ENCODE peak calls at places on chromosomes 6 and 20, in seven cellular contexts. Y, W, G, C, D, F and V are unnamed samples.

GRCh38 chr20:25310268-25310920 is 62.5 kb downstream of the PYGB start:
- DNase-seq in C (no peak), F (peak; percentile 87), W (peak; percentile 91), Y (peak; percentile 93), D (peak; percentile 37), G (peak; percentile 82), V (no peak)

GRCh38 chr20:61614311-61615100 is 362.4 kb downstream of the CDH4 start:
- DNase-seq in G (no peak), C (no peak), D (no peak), Y (no peak), F (no peak), W (no peak), V (no peak)

GRCh38 chr6:131225959-131226358 is 90.7 kb downstream of the AKAP7 start:
- DNase-seq in D (no peak), W (no peak), G (no peak), F (no peak), C (no peak), Y (no peak), V (no peak)

GRCh38 chr6:117267766-117268534 is 2.6 kb downstream of the VGLL2 start:
- DNase-seq in W (no peak), C (no peak), D (no peak), F (no peak), G (no peak), Y (no peak), V (peak; percentile 57)

GRCh38 chr6:170473226-170473789 is 79.8 kb downstream of the PSMB1 start:
- DNase-seq in G (no peak), F (no peak), W (no peak), C (no peak), D (no peak), Y (no peak), V (no peak)

GRCh38 chr6:26445934-26446667 is 5.8 kb downstream of the BTN3A3 start:
- DNase-seq in W (no peak), D (no peak), Y (no peak), C (no peak), F (no peak), G (no peak), V (no peak)

GRCh38 chr6:429515-430121 is 38.1 kb downstream of the IRF4 start:
- DNase-seq in G (no peak), W (no peak), D (no peak), F (no peak), Y (no peak), C (no peak), V (no peak)

GRCh38 chr6:157045831-157046454 is 268.8 kb downstream of the ARID1B start:
- DNase-seq in G (no peak), F (peak; percentile 79), D (no peak), W (peak; percentile 63), Y (no peak), C (no peak), V (no peak)

GRCh38 chr6:73823046-73823735 is 127.2 kb downstream of the CD109 start:
- DNase-seq in F (no peak), W (no peak), Y (no peak), C (no peak), D (no peak), G (no peak), V (no peak)

GRCh38 chr20:43942661-43943285 is 28.1 kb downstream of the TOX2 start:
- DNase-seq in D (no peak), F (peak; percentile 71), C (no peak), G (no peak), Y (no peak), W (peak; percentile 64), V (no peak)

GRCh38 chr20:32564440-32564839 is 20.7 kb downstream of the NOL4L start:
- DNase-seq in Y (no peak), D (no peak), G (no peak), F (no peak), W (no peak), C (no peak), V (no peak)

GRCh38 chr6:119351005-119351394 is 1.4 kb upstream of the MAN1A1 start:
- DNase-seq in C (no peak), G (no peak), F (peak; percentile 23), W (peak; percentile 61), Y (no peak), D (no peak), V (no peak)

GRCh38 chr20:51494241-51495110 is 48.0 kb downstream of the NFATC2 start:
- DNase-seq in F (no peak), C (peak; percentile 13), D (no peak), Y (no peak), W (no peak), G (no peak), V (no peak)

GRCh38 chr6:1390805-1391511 is 1.6 kb downstream of the FOXF2 start:
- DNase-seq in C (no peak), D (no peak), F (no peak), G (no peak), Y (no peak), W (peak; percentile 34), V (peak; percentile 26)

GRCh38 chr20:44576297-44576696 is 6.1 kb upstream of the PKIG start:
- DNase-seq in C (no peak), D (no peak), Y (no peak), W (peak; percentile 53), F (no peak), G (no peak), V (no peak)

GRCh38 chr20:51043811-51044210 is 20.9 kb upstream of the KCNG1 start:
- DNase-seq in F (peak; percentile 68), G (no peak), Y (no peak), D (no peak), W (no peak), C (no peak), V (no peak)

GRCh38 chr6:27863962-27864905 is 48.0 kb downstream of the OR2B2 start:
- DNase-seq in Y (no peak), F (no peak), G (peak; percentile 45), C (peak; percentile 30), W (no peak), D (no peak), V (no peak)

GRCh38 chr20:13700761-13701160 is 62.0 kb upstream of the TASP1 start:
- DNase-seq in F (no peak), W (no peak), G (no peak), Y (no peak), C (no peak), D (no peak), V (no peak)

GRCh38 chr20:610130-611046 is at the start of gene TCF15:
- DNase-seq in W (no peak), C (peak; percentile 28), G (no peak), D (no peak), F (no peak), Y (no peak), V (peak; percentile 65)

GRCh38 chr20:38751360-38751976 is 3.2 kb downstream of the ACTR5 start:
- DNase-seq in C (no peak), W (peak; percentile 51), Y (no peak), D (no peak), G (no peak), F (peak; percentile 18), V (peak; percentile 25)

GRCh38 chr20:24708411-24709295 is 239.2 kb downstream of the SYNDIG1 start:
- DNase-seq in F (no peak), Y (no peak), D (no peak), G (no peak), C (no peak), W (no peak), V (no peak)

GRCh38 chr6:159169193-159169555 is at the start of gene FNDC1:
- DNase-seq in D (no peak), G (peak; percentile 37), C (peak; percentile 57), F (no peak), Y (no peak), W (no peak), V (peak; percentile 81)
- TF ChIP-seq CTCF in D (no peak), G (no peak), C (no peak), F (no peak), Y (no peak), W (peak; percentile 11), V (peak; percentile 29)

GRCh38 chr20:56581701-56582100 is 47.4 kb upstream of the TFAP2C start:
- DNase-seq in W (no peak), F (no peak), C (no peak), Y (no peak), D (no peak), G (no peak), V (no peak)

GRCh38 chr20:56579261-56579660 is 46.2 kb downstream of the FAM209B start:
- DNase-seq in F (no peak), W (no peak), C (no peak), G (no peak), D (no peak), Y (no peak), V (no peak)

GRCh38 chr20:56587307-56588108 is 41.6 kb upstream of the TFAP2C start:
- DNase-seq in Y (no peak), F (no peak), C (no peak), D (no peak), W (peak; percentile 2), G (no peak), V (no peak)

GRCh38 chr20:56580226-56580625 is 47.2 kb downstream of the FAM209B start:
- DNase-seq in C (no peak), W (no peak), Y (no peak), D (no peak), G (no peak), F (no peak), V (no peak)

DNA sequence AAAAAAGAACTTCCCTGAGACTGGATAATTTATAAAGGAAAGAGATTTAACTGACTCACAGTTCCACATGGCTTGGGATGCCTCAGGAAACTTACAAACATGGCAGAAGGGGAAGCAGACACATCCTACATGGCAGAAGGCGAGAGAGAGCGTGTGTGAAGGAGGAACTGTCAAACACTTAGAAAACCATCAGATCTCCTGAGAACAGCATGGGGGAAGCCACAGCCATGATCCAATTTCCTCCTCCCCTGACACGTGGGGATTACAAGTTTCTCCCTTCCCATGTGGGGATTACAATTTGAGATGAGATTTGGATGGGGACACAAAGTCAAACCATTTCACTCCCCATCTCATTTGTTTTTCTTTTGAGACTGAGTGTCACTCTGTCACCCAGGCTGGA is 46.5 kb upstream of the TFAP2C start:
- DNase-seq in D (no peak), Y (no peak), G (no peak), F (no peak), C (no peak), W (no peak), V (no peak)
- TF ChIP-seq CTCF in D (no peak), Y (no peak), G (no peak), F (no peak), C (no peak), W (no peak), V (no peak)

GRCh38 chr6:3625980-3626533 is 125.5 kb downstream of the PXDC1 start:
- DNase-seq in G (no peak), D (no peak), W (no peak), F (no peak), C (no peak), Y (no peak), V (no peak)
- TF ChIP-seq CTCF in G (no peak), D (no peak), W (no peak), F (no peak), C (no peak), Y (no peak), V (no peak)

DNA sequence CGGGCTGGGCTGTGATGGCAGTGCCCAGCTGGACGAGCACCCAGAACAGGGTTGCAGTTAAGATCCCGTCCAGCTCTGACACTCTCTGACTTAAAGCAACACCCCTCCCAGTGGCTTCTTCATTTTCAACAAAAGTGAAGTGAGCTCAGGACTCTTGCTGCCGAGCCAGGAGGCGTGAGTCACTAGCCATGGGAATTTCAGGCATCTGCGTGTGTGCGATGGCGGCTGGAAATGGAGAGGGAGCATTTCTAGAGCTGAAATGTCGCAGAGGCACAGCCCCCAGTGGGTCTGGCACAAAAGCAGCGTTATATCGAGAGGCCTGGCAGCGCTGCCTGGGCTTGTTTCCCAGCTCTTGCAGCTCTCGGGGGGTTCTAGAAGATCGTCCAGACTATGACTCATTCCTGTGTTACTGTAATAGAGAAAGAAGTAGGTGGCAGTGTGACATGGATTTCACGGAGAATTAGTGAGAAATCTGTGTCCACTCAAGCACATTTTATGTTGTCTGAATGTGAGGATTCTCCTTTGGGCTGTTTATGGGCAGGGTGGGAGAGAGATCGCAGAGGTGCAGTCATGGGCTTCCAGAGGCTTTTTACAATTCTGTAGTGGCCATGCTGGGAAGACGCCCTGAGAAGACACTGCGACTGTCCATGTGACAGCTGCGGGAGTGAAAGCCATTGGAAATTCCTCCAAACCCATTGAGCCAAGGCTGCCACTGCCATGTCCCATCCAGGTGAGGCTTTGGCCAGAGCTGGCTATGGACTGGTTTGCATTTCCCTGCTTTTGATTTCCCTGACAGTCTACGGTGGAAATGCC is 216.7 kb upstream of the ECI2 start:
- DNase-seq in F (peak; percentile 94), W (peak; percentile 89), G (peak; percentile 32), Y (peak; percentile 79), D (no peak), C (peak; percentile 46), V (no peak)
- TF ChIP-seq CTCF in F (no peak), W (no peak), G (no peak), Y (peak; percentile 4), D (no peak), C (no peak), V (no peak)